ENCODE peak calls at places on chromosomes 7 and 10, in five cellular contexts. B is NCI-H2029; H is stimulated activated naive CD8-positive, alpha-beta T cell treated with anti-CD3 and anti-CD28 coated beads, Interleukin-15, amount 100 ng/mL, for 72 hours; A is skeletal muscle cell; R is COR-L47. F is an unnamed sample.
A peak's percentile ranks its signal among the peaks of the same experiment; 100 is the strongest.

GRCh38 chr7:27188666-27189559 is 3.9 kb upstream of the HOXA11 start:
- DNase-seq in B (no peak), A (no peak), R (no peak), H (peak; percentile 39), F (peak; percentile 41)

GRCh38 chr7:148723166-148723559 is 24.5 kb downstream of the CUL1 start:
- DNase-seq in A (no peak), H (no peak), B (peak; percentile 5), R (no peak), F (no peak)

GRCh38 chr7:16084875-16085274 is 336.5 kb downstream of the CRPPA start:
- DNase-seq in R (no peak), H (no peak), A (no peak), B (no peak), F (no peak)

GRCh38 chr7:85030893-85031292 is 156.0 kb downstream of the SEMA3D start:
- DNase-seq in R (peak; percentile 31), B (no peak), A (no peak), H (no peak), F (peak; percentile 10)

GRCh38 chr7:20529260-20529659 is 86.2 kb upstream of the ABCB5 start:
- DNase-seq in R (no peak), A (no peak), B (no peak), H (no peak), F (no peak)

GRCh38 chr10:110226926-110227641 is 19.7 kb downstream of the MXI1 start:
- DNase-seq in B (no peak), H (peak; percentile 24), R (peak; percentile 73), A (no peak), F (peak; percentile 89)

GRCh38 chr10:128047991-128048826 is 78.0 kb downstream of the MKI67 start:
- DNase-seq in H (peak; percentile 37), A (no peak), B (no peak), R (no peak), F (no peak)

GRCh38 chr7:74579800-74580685 is 77.5 kb upstream of the GTF2I start:
- DNase-seq in R (no peak), A (no peak), H (no peak), B (no peak), F (no peak)

GRCh38 chr10:132471125-132471451 is 66.5 kb upstream of the INPP5A start:
- DNase-seq in B (no peak), H (no peak), R (no peak), A (no peak), F (no peak)

GRCh38 chr10:68301790-68302502 is 29.9 kb upstream of the HNRNPH3 start:
- DNase-seq in H (no peak), R (peak; percentile 0), B (no peak), A (peak; percentile 12), F (peak; percentile 28)

GRCh38 chr7:123748171-123748733 is 551 bp downstream of the WASL start:
- DNase-seq in H (peak; percentile 43), R (no peak), B (peak; percentile 26), A (no peak), F (peak; percentile 59)

GRCh38 chr10:30705086-30705624 is 75.6 kb upstream of the LYZL2 start:
- DNase-seq in B (no peak), R (no peak), A (no peak), H (peak; percentile 55), F (no peak)

GRCh38 chr10:51786016-51786683 is 86.8 kb upstream of the CSTF2T start:
- DNase-seq in A (no peak), R (no peak), B (no peak), H (no peak), F (peak; percentile 26)

GRCh38 chr7:30163231-30163894 is 28.6 kb downstream of the MTURN start:
- DNase-seq in A (no peak), B (no peak), H (peak; percentile 51), R (peak; percentile 26), F (no peak)

F was measured in iPS-NIHi11.